ENCODE peak calls at places on chromosome 7, in nine cellular contexts. W is bronchial epithelial cell, F is hepatocyte, B is endothelial cell, G is AG09309, J is GM20000, U is left lung, H is AG04450, D is choroid plexus epithelial cell. T is an unnamed sample.

GRCh38 chr7:151686016-151686766 is 166.5 kb upstream of the RHEB start:
- DNase-seq in B (no peak), G (no peak), W (no peak), U (no peak), F (peak; percentile 45), D (no peak), H (no peak), J (no peak), T (no peak)

GRCh38 chr7:140230862-140231778 is 54.3 kb upstream of the KDM7A start:
- DNase-seq in J (peak; percentile 55), G (no peak), B (peak; percentile 53), F (peak; percentile 42), H (no peak), U (peak; percentile 66), W (peak; percentile 62), D (peak; percentile 15), T (peak; percentile 40)

GRCh38 chr7:81676813-81677212 is 93.0 kb downstream of the HGF start:
- DNase-seq in J (no peak), D (no peak), B (no peak), U (no peak), G (no peak), H (no peak), F (no peak), W (peak; percentile 30), T (no peak)

GRCh38 chr7:159091480-159092475 is 52.9 kb downstream of the VIPR2 start:
- DNase-seq in H (no peak), F (no peak), B (no peak), D (no peak), G (no peak), U (no peak), W (no peak), J (no peak), T (no peak)

GRCh38 chr7:159125104-159125943 is 19.3 kb downstream of the VIPR2 start:
- DNase-seq in W (no peak), B (no peak), J (no peak), F (no peak), G (no peak), H (no peak), D (no peak), U (no peak), T (no peak)

GRCh38 chr7:47610506-47611044 is 28.7 kb upstream of the TNS3 start:
- DNase-seq in B (no peak), F (peak; percentile 43), W (no peak), U (no peak), J (no peak), D (peak; percentile 93), G (peak; percentile 91), H (peak; percentile 86), T (no peak)

GRCh38 chr7:43006008-43006407 is 73.8 kb downstream of the MRPL32 start:
- DNase-seq in U (no peak), J (no peak), H (no peak), B (no peak), G (no peak), W (no peak), F (no peak), D (no peak), T (no peak)

GRCh38 chr7:133582766-133583523 is 330.1 kb downstream of the EXOC4 start:
- DNase-seq in H (peak; percentile 68), G (peak; percentile 77), J (no peak), U (no peak), D (peak; percentile 90), B (no peak), F (no peak), W (no peak), T (no peak)

GRCh38 chr7:98879198-98879988 is 1.1 kb downstream of the TRRAP start:
- DNase-seq in U (no peak), B (no peak), H (no peak), W (peak; percentile 35), F (peak; percentile 77), D (peak; percentile 42), G (no peak), J (peak; percentile 82), T (peak; percentile 44)

GRCh38 chr7:143217806-143218205 is 4.0 kb upstream of the TAS2R40 start:
- DNase-seq in H (no peak), J (no peak), W (no peak), F (no peak), B (no peak), D (no peak), G (no peak), U (no peak), T (no peak)

GRCh38 chr7:131123991-131124629 is 203.6 kb upstream of the MKLN1 start:
- DNase-seq in G (no peak), W (no peak), U (no peak), J (peak; percentile 77), H (no peak), F (no peak), B (no peak), D (no peak), T (no peak)

GRCh38 chr7:71746004-71746403 is 614.1 kb downstream of the GALNT17 start:
- DNase-seq in F (no peak), J (no peak), G (no peak), D (no peak), W (no peak), B (no peak), H (no peak), U (no peak), T (no peak)
- TF ChIP-seq CTCF in F (peak; percentile 23), J (no peak), G (no peak), D (no peak), W (no peak), B (no peak), H (no peak), U (no peak), T (no peak)

GRCh38 chr7:150378853-150379589 is at the start of gene ZNF775:
- DNase-seq in W (peak; percentile 74), G (peak; percentile 55), F (peak; percentile 99), U (peak; percentile 96), H (peak; percentile 79), D (peak; percentile 93), J (peak; percentile 100), B (peak; percentile 96), T (peak; percentile 94)
- TF ChIP-seq CTCF in W (no peak), G (no peak), F (no peak), U (no peak), H (no peak), D (no peak), J (no peak), B (no peak), T (no peak)

GRCh38 chr7:122887198-122887597 is 938 bp upstream of the CADPS2 start:
- DNase-seq in U (peak; percentile 75), W (peak; percentile 62), J (peak; percentile 29), B (peak; percentile 58), G (peak; percentile 11), D (peak; percentile 84), H (no peak), F (peak; percentile 86), T (no peak)
- TF ChIP-seq CTCF in U (no peak), W (peak; percentile 32), J (no peak), B (no peak), G (peak; percentile 21), D (peak; percentile 63), H (no peak), F (peak; percentile 36), T (no peak)

GRCh38 chr7:20219062-20219445 is 1.9 kb upstream of the MACC1 start:
- DNase-seq in B (no peak), G (no peak), H (no peak), D (no peak), U (no peak), F (no peak), J (no peak), W (no peak), T (no peak)

GRCh38 chr7:20218261-20218660 is 1.1 kb upstream of the MACC1 start:
- DNase-seq in F (no peak), H (no peak), D (no peak), U (no peak), W (peak; percentile 55), B (no peak), J (no peak), G (no peak), T (no peak)

GRCh38 chr7:20216637-20217036 is 547 bp downstream of the MACC1 start:
- DNase-seq in H (no peak), G (no peak), W (no peak), U (no peak), D (no peak), B (no peak), F (no peak), J (no peak), T (no peak)

GRCh38 chr7:20219446-20220292 is 2.5 kb upstream of the MACC1 start:
- DNase-seq in F (peak; percentile 85), D (peak; percentile 95), H (peak; percentile 69), J (peak; percentile 61), W (peak; percentile 90), B (peak; percentile 52), U (peak; percentile 81), G (peak; percentile 53), T (peak; percentile 23)

DNA sequence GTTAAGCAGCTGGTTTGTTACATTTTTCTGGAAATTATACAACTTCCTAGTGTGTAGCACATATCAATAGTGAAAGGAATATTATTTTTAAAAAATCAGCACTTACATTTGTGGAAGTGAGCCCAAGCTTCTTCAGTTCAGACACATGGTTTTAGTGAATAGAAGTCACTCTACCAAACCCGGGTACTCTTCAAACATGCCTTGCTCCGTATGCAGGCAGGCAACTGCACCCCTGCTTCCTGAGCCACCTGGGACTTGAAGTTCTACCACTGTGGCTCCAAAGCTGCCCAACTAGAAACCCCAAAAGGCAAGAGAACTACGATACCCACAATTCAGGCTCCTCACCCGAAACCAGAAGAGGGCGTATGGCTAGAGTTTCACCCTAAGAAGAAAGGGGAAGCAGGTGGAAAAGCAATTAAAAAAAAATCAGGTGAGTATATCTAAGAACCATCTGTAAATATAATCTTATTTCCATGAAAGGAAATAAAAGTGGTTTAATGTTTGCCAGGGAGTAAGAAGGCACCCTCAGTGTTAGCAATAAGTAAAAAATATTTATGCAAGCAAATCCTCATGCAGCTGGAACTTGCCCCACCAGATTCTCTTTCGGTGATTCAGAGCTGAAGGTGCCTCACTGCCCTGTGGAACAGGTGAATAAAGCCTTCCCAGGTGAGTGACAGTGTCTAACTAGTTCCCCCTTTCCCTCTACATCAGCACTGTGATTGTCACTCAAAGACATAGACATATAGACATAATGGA is at the start of gene MACC1:
- DNase-seq in H (no peak), F (peak; percentile 86), B (no peak), W (peak; percentile 95), J (peak; percentile 36), D (no peak), U (peak; percentile 77), G (no peak), T (no peak)
- TF ChIP-seq CTCF in H (no peak), F (peak; percentile 41), B (no peak), W (peak; percentile 58), J (peak; percentile 37), D (no peak), U (peak; percentile 10), G (no peak), T (no peak)

DNA sequence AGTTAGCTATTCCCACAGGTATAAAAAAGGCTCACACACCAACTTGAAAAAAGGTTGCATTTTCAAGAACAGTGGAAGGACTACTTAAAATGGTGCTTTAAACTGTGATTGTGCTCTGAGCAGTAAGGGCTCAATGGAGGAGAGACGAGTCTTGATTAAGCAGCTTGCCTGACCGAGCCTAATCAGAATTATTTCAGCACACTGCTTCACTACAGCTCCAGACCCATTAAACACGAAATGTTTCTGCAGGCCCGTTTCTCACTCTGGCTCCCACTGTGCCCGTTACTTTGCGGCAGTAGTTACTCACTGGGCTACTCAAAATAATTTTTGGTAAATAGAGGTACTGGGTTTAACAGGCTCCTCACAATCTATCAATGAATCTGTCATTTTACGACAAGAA is 126.0 kb downstream of the NRCAM start:
- DNase-seq in W (no peak), J (no peak), D (no peak), U (no peak), B (no peak), G (no peak), F (no peak), H (no peak), T (no peak)
- TF ChIP-seq CTCF in W (no peak), J (no peak), D (no peak), U (no peak), B (no peak), G (no peak), F (no peak), H (no peak), T (no peak)